ENCODE peak calls at places on chromosome 7, in nine cellular contexts. O is activated T-cell treated with anti-CD3 and anti-CD28 coated beads for 1 hour; M is Calu3; U is left kidney; D is hepatic stellate cell; C is HEK293T; Y is activated gamma-delta T cell treated with Interleukin-2 at 50 U/mL for 16 hours; B is stimulated activated CD4-positive, alpha-beta T cell treated with anti-CD3 and anti-CD28 coated beads, TNF-alpha, amount 100 ng/mL, for 4 hours; F is iris pigment epithelial cell. E is an unnamed sample.

GRCh38 chr7:35556532-35557471 is 138.1 kb downstream of the HERPUD2 start:
- DNase-seq in F (no peak), Y (no peak), C (no peak), M (no peak), D (no peak), U (peak), O (no peak), B (no peak), E (no peak)

GRCh38 chr7:116449950-116450349 is 49.6 kb upstream of the CAV2 start:
- DNase-seq in F (no peak), M (no peak), Y (no peak), C (no peak), O (no peak), U (no peak), D (no peak), B (no peak), E (no peak)

GRCh38 chr7:78379148-78379547 is 580.6 kb downstream of the PHTF2 start:
- DNase-seq in Y (no peak), O (no peak), B (no peak), U (no peak), F (peak), M (no peak), C (no peak), D (peak), E (no peak)

GRCh38 chr7:5300366-5300765 is 17.6 kb downstream of the SLC29A4 start:
- DNase-seq in F (no peak), O (no peak), D (no peak), B (no peak), C (no peak), Y (no peak), U (no peak), M (no peak), E (no peak)

GRCh38 chr7:48085433-48085791 is 3.7 kb upstream of the UPP1 start:
- DNase-seq in O (no peak), D (no peak), C (no peak), Y (no peak), F (no peak), B (no peak), M (no peak), U (no peak), E (no peak)

GRCh38 chr7:80127412-80128150 is 7.0 kb upstream of the GNAI1 start:
- DNase-seq in F (no peak), D (no peak), U (peak), B (no peak), C (no peak), O (no peak), Y (no peak), M (peak), E (no peak)

GRCh38 chr7:5213286-5213645 is 23.2 kb downstream of the WIPI2 start:
- DNase-seq in U (no peak), D (no peak), M (no peak), C (no peak), B (no peak), O (no peak), Y (no peak), F (no peak), E (no peak)

GRCh38 chr7:2403014-2403717 is at the start of gene CHST12:
- DNase-seq in U (peak), D (peak), F (peak), C (peak), Y (peak), O (peak), B (peak), M (peak), E (peak)

GRCh38 chr7:7779888-7780287 is 61.5 kb upstream of the RPA3 start:
- DNase-seq in O (no peak), M (no peak), U (no peak), D (no peak), C (no peak), Y (no peak), B (no peak), F (no peak), E (no peak)

E was measured in Panc1.